ENCODE peak calls at places on chromosomes 11 and 22, in six cellular contexts. U, R, C, X, M and H are unnamed samples.

GRCh38 chr11:15569626-15570025 is 454.9 kb downstream of the INSC start:
- DNase-seq in C (no peak), R (no peak), U (no peak), X (no peak), M (no peak), H (no peak)

GRCh38 chr22:32836286-32836859 is 34.9 kb downstream of the TIMP3 start:
- DNase-seq in U (no peak), X (no peak), C (no peak), M (no peak), R (peak; percentile 48), H (no peak)

GRCh38 chr11:122319842-122320555 is 204.0 kb upstream of the BLID start:
- DNase-seq in C (no peak), R (no peak), U (no peak), M (no peak), X (peak; percentile 45), H (peak; percentile 61)

GRCh38 chr22:22122348-22123117 is 122.1 kb upstream of the VPREB1 start:
- DNase-seq in X (no peak), C (no peak), U (no peak), M (no peak), R (no peak), H (no peak)

GRCh38 chr22:21567456-21568206 is at the start of gene UBE2L3:
- DNase-seq in C (peak; percentile 51), M (peak; percentile 55), X (peak; percentile 65), R (peak; percentile 89), U (peak; percentile 82), H (peak; percentile 85)

GRCh38 chr11:115334932-115335788 is 169.1 kb downstream of the CADM1 start:
- DNase-seq in U (no peak), C (no peak), M (no peak), R (peak; percentile 47), X (no peak), H (no peak)

GRCh38 chr22:32016081-32016480 is 27.0 kb upstream of the SLC5A1 start:
- DNase-seq in M (no peak), R (no peak), C (no peak), U (no peak), X (no peak), H (no peak)

GRCh38 chr22:32132783-32133182 is 26.3 kb downstream of the C22orf42 start:
- DNase-seq in X (no peak), C (no peak), M (no peak), U (no peak), R (no peak), H (no peak)

GRCh38 chr11:122095950-122096942 is 19.8 kb downstream of the BLID start:
- DNase-seq in X (no peak), R (no peak), U (no peak), M (no peak), C (no peak), H (no peak)

GRCh38 chr11:59857444-59858434 is 8.5 kb downstream of the TCN1 start:
- DNase-seq in R (no peak), U (no peak), X (no peak), M (no peak), C (no peak), H (no peak)